ENCODE peak calls at places on chromosomes 16 and 17, in seven cellular contexts. One of them, this sample, is unnamed.

GRCh38 chr17:4833941-4834501 is 881 bp downstream of the MINK1 start:
- DNase-seq in HCEC 1CT: peak; percentile 25
- DNase-seq in caudate nucleus: peak; percentile 42
- DNase-seq in gastrocnemius medialis: no peak
- DNase-seq in psoas muscle: no peak
- DNase-seq in activated T-helper 1 cell treated with anti-CD3 and anti-CD28 coated beads, Interleukin-2, amount 50 U/mL, for 16 hours: no peak
- DNase-seq in AG10803: peak; percentile 61
- DNase-seq in this sample: no peak

GRCh38 chr17:55299162-55299838 is 34.5 kb downstream of the HLF start:
- DNase-seq in AG10803: no peak
- DNase-seq in gastrocnemius medialis: no peak
- DNase-seq in HCEC 1CT: no peak
- DNase-seq in caudate nucleus: no peak
- DNase-seq in activated T-helper 1 cell treated with anti-CD3 and anti-CD28 coated beads, Interleukin-2, amount 50 U/mL, for 16 hours: no peak
- DNase-seq in psoas muscle: no peak
- DNase-seq in this sample: no peak

GRCh38 chr17:36686123-36686669 is 84.8 kb downstream of the MRM1 start:
- DNase-seq in gastrocnemius medialis: no peak
- DNase-seq in HCEC 1CT: no peak
- DNase-seq in AG10803: no peak
- DNase-seq in psoas muscle: no peak
- DNase-seq in caudate nucleus: no peak
- DNase-seq in activated T-helper 1 cell treated with anti-CD3 and anti-CD28 coated beads, Interleukin-2, amount 50 U/mL, for 16 hours: no peak
- DNase-seq in this sample: no peak

GRCh38 chr17:27573971-27574525 is 56.9 kb upstream of the LGALS9 start:
- DNase-seq in AG10803: peak; percentile 76
- DNase-seq in HCEC 1CT: peak; percentile 25
- DNase-seq in activated T-helper 1 cell treated with anti-CD3 and anti-CD28 coated beads, Interleukin-2, amount 50 U/mL, for 16 hours: no peak
- DNase-seq in gastrocnemius medialis: no peak
- DNase-seq in caudate nucleus: no peak
- DNase-seq in psoas muscle: no peak
- DNase-seq in this sample: no peak

GRCh38 chr17:9239821-9240658 is 218.7 kb downstream of the NTN1 start:
- DNase-seq in psoas muscle: peak; percentile 82
- DNase-seq in caudate nucleus: peak; percentile 40
- DNase-seq in HCEC 1CT: peak; percentile 56
- DNase-seq in gastrocnemius medialis: peak; percentile 49
- DNase-seq in activated T-helper 1 cell treated with anti-CD3 and anti-CD28 coated beads, Interleukin-2, amount 50 U/mL, for 16 hours: peak; percentile 56
- DNase-seq in AG10803: peak; percentile 71
- DNase-seq in this sample: no peak

GRCh38 chr17:28704219-28704858 is 7.3 kb downstream of the PROCA1 start:
- DNase-seq in caudate nucleus: no peak
- DNase-seq in activated T-helper 1 cell treated with anti-CD3 and anti-CD28 coated beads, Interleukin-2, amount 50 U/mL, for 16 hours: no peak
- DNase-seq in psoas muscle: no peak
- DNase-seq in AG10803: no peak
- DNase-seq in gastrocnemius medialis: no peak
- DNase-seq in HCEC 1CT: no peak
- DNase-seq in this sample: no peak

GRCh38 chr16:58333937-58334336 is 39.1 kb upstream of the PRSS54 start:
- DNase-seq in HCEC 1CT: no peak
- DNase-seq in caudate nucleus: no peak
- DNase-seq in gastrocnemius medialis: no peak
- DNase-seq in activated T-helper 1 cell treated with anti-CD3 and anti-CD28 coated beads, Interleukin-2, amount 50 U/mL, for 16 hours: no peak
- DNase-seq in AG10803: no peak
- DNase-seq in psoas muscle: no peak
- DNase-seq in this sample: no peak

GRCh38 chr16:56742030-56742984 is 12.4 kb downstream of the NUP93 start:
- DNase-seq in gastrocnemius medialis: no peak
- DNase-seq in psoas muscle: no peak
- DNase-seq in AG10803: peak; percentile 78
- DNase-seq in caudate nucleus: no peak
- DNase-seq in activated T-helper 1 cell treated with anti-CD3 and anti-CD28 coated beads, Interleukin-2, amount 50 U/mL, for 16 hours: no peak
- DNase-seq in HCEC 1CT: peak; percentile 87
- DNase-seq in this sample: no peak

GRCh38 chr17:77842148-77842905 is 116.2 kb upstream of the TNRC6C start:
- DNase-seq in activated T-helper 1 cell treated with anti-CD3 and anti-CD28 coated beads, Interleukin-2, amount 50 U/mL, for 16 hours: no peak
- DNase-seq in HCEC 1CT: peak; percentile 38
- DNase-seq in gastrocnemius medialis: no peak
- DNase-seq in caudate nucleus: no peak
- DNase-seq in AG10803: no peak
- DNase-seq in psoas muscle: no peak
- DNase-seq in this sample: peak; percentile 27

GRCh38 chr17:5793899-5794298 is 209.6 kb upstream of the NLRP1 start:
- DNase-seq in caudate nucleus: no peak
- DNase-seq in AG10803: no peak
- DNase-seq in HCEC 1CT: no peak
- DNase-seq in activated T-helper 1 cell treated with anti-CD3 and anti-CD28 coated beads, Interleukin-2, amount 50 U/mL, for 16 hours: no peak
- DNase-seq in gastrocnemius medialis: no peak
- DNase-seq in psoas muscle: no peak
- DNase-seq in this sample: no peak

GRCh38 chr17:50134206-50135110 is 4.5 kb upstream of the SAMD14 start:
- DNase-seq in HCEC 1CT: no peak
- DNase-seq in AG10803: no peak
- DNase-seq in caudate nucleus: no peak
- DNase-seq in activated T-helper 1 cell treated with anti-CD3 and anti-CD28 coated beads, Interleukin-2, amount 50 U/mL, for 16 hours: no peak
- DNase-seq in gastrocnemius medialis: no peak
- DNase-seq in psoas muscle: no peak
- DNase-seq in this sample: no peak

GRCh38 chr16:49516382-49517036 is 142.9 kb downstream of the C16orf78 start:
- DNase-seq in gastrocnemius medialis: no peak
- DNase-seq in caudate nucleus: no peak
- DNase-seq in AG10803: no peak
- DNase-seq in psoas muscle: no peak
- DNase-seq in activated T-helper 1 cell treated with anti-CD3 and anti-CD28 coated beads, Interleukin-2, amount 50 U/mL, for 16 hours: no peak
- DNase-seq in HCEC 1CT: no peak
- DNase-seq in this sample: no peak

This sample was measured in GDM1.